ENCODE peak calls at places on chromosome 20, in four cellular contexts. One of them, this sample, is unnamed.

GRCh38 chr20:61531553-61532345 is 279.7 kb downstream of the CDH4 start:
- DNase-seq in IMR-90: peak; percentile 46
- DNase-seq in H1: no peak
- DNase-seq in mesendoderm: no peak
- DNase-seq in this sample: no peak

GRCh38 chr20:25040438-25040831 is 17.5 kb downstream of the ACSS1 start:
- DNase-seq in IMR-90: peak; percentile 78
- DNase-seq in H1: no peak
- DNase-seq in mesendoderm: no peak
- DNase-seq in this sample: no peak

GRCh38 chr20:9220874-9221547 is 152.1 kb downstream of the PLCB4 start:
- DNase-seq in IMR-90: peak; percentile 84
- DNase-seq in H1: no peak
- DNase-seq in mesendoderm: peak; percentile 47
- DNase-seq in this sample: no peak

GRCh38 chr20:25324412-25324811 is 66.2 kb downstream of the ABHD12 start:
- DNase-seq in IMR-90: no peak
- DNase-seq in H1: no peak
- DNase-seq in mesendoderm: no peak
- DNase-seq in this sample: peak; percentile 20

GRCh38 chr20:50745634-50746137 is 14.3 kb downstream of the PARD6B start:
- DNase-seq in IMR-90: no peak
- DNase-seq in H1: no peak
- DNase-seq in mesendoderm: no peak
- DNase-seq in this sample: no peak

GRCh38 chr20:13717631-13718044 is 67.1 kb downstream of the ESF1 start:
- DNase-seq in IMR-90: no peak
- DNase-seq in H1: no peak
- DNase-seq in mesendoderm: no peak
- DNase-seq in this sample: no peak

GRCh38 chr20:25508083-25508770 is 77.1 kb downstream of the NINL start:
- DNase-seq in IMR-90: peak; percentile 85
- DNase-seq in H1: no peak
- DNase-seq in mesendoderm: no peak
- DNase-seq in this sample: no peak

GRCh38 chr20:6708010-6708409 is 59.5 kb upstream of the BMP2 start:
- DNase-seq in IMR-90: peak; percentile 84
- DNase-seq in H1: no peak
- DNase-seq in mesendoderm: peak; percentile 86
- DNase-seq in this sample: no peak

GRCh38 chr20:56893206-56893605 is 264.1 kb downstream of the TFAP2C start:
- DNase-seq in IMR-90: no peak
- DNase-seq in H1: no peak
- DNase-seq in mesendoderm: peak; percentile 57
- DNase-seq in this sample: peak; percentile 81

GRCh38 chr20:1879369-1879768 is 15.8 kb upstream of the SIRPA start:
- DNase-seq in IMR-90: no peak
- DNase-seq in H1: no peak
- DNase-seq in mesendoderm: no peak
- DNase-seq in this sample: no peak

GRCh38 chr20:13256606-13257005 is 35.5 kb downstream of the ISM1 start:
- DNase-seq in IMR-90: no peak
- DNase-seq in H1: no peak
- DNase-seq in mesendoderm: no peak
- DNase-seq in this sample: no peak

GRCh38 chr20:32034581-32035397 is 17.3 kb upstream of the HCK start:
- DNase-seq in IMR-90: no peak
- DNase-seq in H1: no peak
- DNase-seq in mesendoderm: no peak
- DNase-seq in this sample: no peak

GRCh38 chr20:50982372-50982771 is 23.8 kb downstream of the MOCS3 start:
- DNase-seq in IMR-90: peak; percentile 68
- DNase-seq in H1: no peak
- DNase-seq in mesendoderm: no peak
- DNase-seq in this sample: no peak

GRCh38 chr20:17226410-17227198 is at the start of gene PCSK2:
- DNase-seq in IMR-90: peak; percentile 57
- DNase-seq in H1: peak; percentile 60
- DNase-seq in mesendoderm: peak; percentile 95
- DNase-seq in this sample: peak; percentile 91

GRCh38 chr20:53052380-53052779 is 80.2 kb downstream of the TSHZ2 start:
- DNase-seq in IMR-90: no peak
- DNase-seq in H1: no peak
- DNase-seq in mesendoderm: no peak
- DNase-seq in this sample: no peak

GRCh38 chr20:14337400-14338171 is at the start of gene FLRT3:
- DNase-seq in IMR-90: peak; percentile 96
- DNase-seq in H1: peak; percentile 69
- DNase-seq in mesendoderm: peak; percentile 98
- DNase-seq in this sample: peak; percentile 88

GRCh38 chr20:58435237-58435636 is 46.2 kb downstream of the VAPB start:
- DNase-seq in IMR-90: no peak
- DNase-seq in H1: no peak
- DNase-seq in mesendoderm: no peak
- DNase-seq in this sample: no peak

GRCh38 chr20:58099956-58100730 is 128.3 kb downstream of the ANKRD60 start:
- DNase-seq in IMR-90: no peak
- DNase-seq in H1: no peak
- DNase-seq in mesendoderm: no peak
- DNase-seq in this sample: no peak

GRCh38 chr20:53434662-53435061 is 159.0 kb downstream of the ZNF217 start:
- DNase-seq in IMR-90: no peak
- DNase-seq in H1: no peak
- DNase-seq in mesendoderm: no peak
- DNase-seq in this sample: no peak

GRCh38 chr20:42018979-42019378 is 400.8 kb upstream of the CHD6 start:
- DNase-seq in IMR-90: no peak
- DNase-seq in H1: no peak
- DNase-seq in mesendoderm: peak; percentile 60
- DNase-seq in this sample: peak; percentile 39

GRCh38 chr20:24098886-24099285 is 110.3 kb upstream of the GGTLC1 start:
- DNase-seq in IMR-90: peak; percentile 17
- DNase-seq in H1: no peak
- DNase-seq in mesendoderm: no peak
- DNase-seq in this sample: no peak

GRCh38 chr20:31670371-31671228 is 32.9 kb downstream of the COX4I2 start:
- DNase-seq in IMR-90: peak; percentile 75
- DNase-seq in H1: no peak
- DNase-seq in mesendoderm: peak; percentile 38
- DNase-seq in this sample: no peak

GRCh38 chr20:909641-910040 is 6.5 kb downstream of the ANGPT4 start:
- DNase-seq in IMR-90: no peak
- DNase-seq in H1: no peak
- DNase-seq in mesendoderm: no peak
- DNase-seq in this sample: no peak

GRCh38 chr20:43755851-43756250 is 29.0 kb upstream of the GTSF1L start:
- DNase-seq in IMR-90: peak; percentile 74
- DNase-seq in H1: no peak
- DNase-seq in mesendoderm: no peak
- DNase-seq in this sample: no peak

GRCh38 chr20:12598894-12599293 is 409.9 kb upstream of the SPTLC3 start:
- DNase-seq in IMR-90: no peak
- DNase-seq in H1: no peak
- DNase-seq in mesendoderm: no peak
- DNase-seq in this sample: no peak

GRCh38 chr20:23606652-23607049 is 934 bp upstream of the CST9 start:
- DNase-seq in IMR-90: peak; percentile 64
- DNase-seq in H1: peak; percentile 73
- DNase-seq in mesendoderm: peak; percentile 89
- DNase-seq in this sample: peak; percentile 92

GRCh38 chr20:13432126-13432525 is 206.6 kb downstream of the TASP1 start:
- DNase-seq in IMR-90: no peak
- DNase-seq in H1: no peak
- DNase-seq in mesendoderm: no peak
- DNase-seq in this sample: no peak

GRCh38 chr20:32480361-32481199 is 104.6 kb downstream of the NOL4L start:
- DNase-seq in IMR-90: peak; percentile 44
- DNase-seq in H1: no peak
- DNase-seq in mesendoderm: no peak
- DNase-seq in this sample: peak; percentile 26

GRCh38 chr20:36126836-36127529 is 27.6 kb upstream of the EPB41L1 start:
- DNase-seq in IMR-90: no peak
- DNase-seq in H1: no peak
- DNase-seq in mesendoderm: peak; percentile 79
- DNase-seq in this sample: no peak

GRCh38 chr20:11676618-11677289 is 240.9 kb upstream of the BTBD3 start:
- DNase-seq in IMR-90: peak; percentile 42
- DNase-seq in H1: no peak
- DNase-seq in mesendoderm: peak; percentile 70
- DNase-seq in this sample: peak; percentile 71

GRCh38 chr20:41616228-41616627 is 1.9 kb downstream of the CHD6 start:
- DNase-seq in IMR-90: peak; percentile 19
- DNase-seq in H1: no peak
- DNase-seq in mesendoderm: no peak
- DNase-seq in this sample: no peak

GRCh38 chr20:31927758-31928157 is 24.1 kb downstream of the PDRG1 start:
- DNase-seq in IMR-90: no peak
- DNase-seq in H1: no peak
- DNase-seq in mesendoderm: no peak
- DNase-seq in this sample: no peak

GRCh38 chr20:34628026-34628425 is 48.9 kb downstream of the PIGU start:
- DNase-seq in IMR-90: peak; percentile 7
- DNase-seq in H1: no peak
- DNase-seq in mesendoderm: no peak
- DNase-seq in this sample: no peak

GRCh38 chr20:45951474-45951873 is 17.0 kb downstream of the PCIF1 start:
- DNase-seq in IMR-90: no peak
- DNase-seq in H1: no peak
- DNase-seq in mesendoderm: no peak
- DNase-seq in this sample: no peak

GRCh38 chr20:62774076-62774714 is 22.1 kb upstream of the MRGBP start:
- DNase-seq in IMR-90: no peak
- DNase-seq in H1: no peak
- DNase-seq in mesendoderm: no peak
- DNase-seq in this sample: no peak

GRCh38 chr20:571754-572331 is 28.3 kb upstream of the CSNK2A1 start:
- DNase-seq in IMR-90: no peak
- DNase-seq in H1: no peak
- DNase-seq in mesendoderm: peak; percentile 85
- DNase-seq in this sample: peak; percentile 61

GRCh38 chr20:57298457-57298856 is 31.1 kb upstream of the SPO11 start:
- DNase-seq in IMR-90: no peak
- DNase-seq in H1: no peak
- DNase-seq in mesendoderm: no peak
- DNase-seq in this sample: no peak

GRCh38 chr20:61030130-61030529 is 221.9 kb upstream of the CDH4 start:
- DNase-seq in IMR-90: no peak
- DNase-seq in H1: no peak
- DNase-seq in mesendoderm: no peak
- DNase-seq in this sample: no peak

GRCh38 chr20:51342510-51343236 is 199.8 kb downstream of the NFATC2 start:
- DNase-seq in IMR-90: no peak
- DNase-seq in H1: no peak
- DNase-seq in mesendoderm: no peak
- DNase-seq in this sample: no peak

GRCh38 chr20:22473293-22473692 is 111.1 kb downstream of the FOXA2 start:
- DNase-seq in IMR-90: no peak
- DNase-seq in H1: no peak
- DNase-seq in mesendoderm: peak; percentile 35
- DNase-seq in this sample: no peak

GRCh38 chr20:22471156-22471836 is 113.1 kb downstream of the FOXA2 start:
- DNase-seq in IMR-90: no peak
- DNase-seq in H1: no peak
- DNase-seq in mesendoderm: no peak
- DNase-seq in this sample: no peak

GRCh38 chr20:22474215-22474614 is 110.2 kb downstream of the FOXA2 start:
- DNase-seq in IMR-90: no peak
- DNase-seq in H1: no peak
- DNase-seq in mesendoderm: no peak
- DNase-seq in this sample: no peak

GRCh38 chr20:22472386-22472785 is 112.0 kb downstream of the FOXA2 start:
- DNase-seq in IMR-90: no peak
- DNase-seq in H1: no peak
- DNase-seq in mesendoderm: peak; percentile 35
- DNase-seq in this sample: peak; percentile 58

DNA sequence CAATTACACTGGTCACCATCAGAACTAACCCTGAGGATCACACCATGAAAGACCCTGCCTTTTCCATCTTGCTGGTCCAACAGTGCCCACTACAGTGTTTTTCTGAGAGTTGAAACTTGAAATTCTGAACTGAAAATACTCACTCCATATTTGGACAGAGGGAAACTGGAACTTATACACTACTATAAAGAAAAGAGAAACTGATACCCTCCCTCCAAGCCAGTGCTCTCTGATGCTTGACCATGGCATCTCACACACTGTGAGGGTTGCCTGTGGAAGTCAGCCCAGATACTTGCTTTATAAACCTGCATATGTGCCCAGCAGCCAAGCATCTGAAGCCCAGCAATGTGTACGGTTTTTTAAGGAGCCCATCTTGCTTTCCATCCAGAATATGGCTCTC is 108.7 kb downstream of the FOXA2 start:
- DNase-seq in IMR-90: no peak
- DNase-seq in H1: no peak
- DNase-seq in mesendoderm: no peak
- DNase-seq in this sample: no peak
- H2BK15ac ChIP-seq in IMR-90: no peak overlapping the region
- H2BK15ac ChIP-seq in H1: no peak overlapping the region
- H2BK15ac ChIP-seq in mesendoderm: no peak overlapping the region
- H2BK15ac ChIP-seq in this sample: no peak overlapping the region

GRCh38 chr20:63850689-63851547 is 10.4 kb upstream of the ABHD16B start:
- DNase-seq in IMR-90: no peak
- DNase-seq in H1: no peak
- DNase-seq in mesendoderm: no peak
- DNase-seq in this sample: no peak
- H4K5ac ChIP-seq in IMR-90: no peak overlapping the region
- H4K5ac ChIP-seq in H1: no peak overlapping the region
- H4K5ac ChIP-seq in mesendoderm: no peak overlapping the region
- H4K5ac ChIP-seq in this sample: no peak overlapping the region

GRCh38 chr20:10652660-10653191 is 21.1 kb downstream of the JAG1 start:
- DNase-seq in IMR-90: peak; percentile 17
- DNase-seq in H1: no peak
- DNase-seq in mesendoderm: no peak
- DNase-seq in this sample: no peak
- H2BK15ac ChIP-seq in IMR-90: peak overlapping the region; percentile 35
- H2BK15ac ChIP-seq in H1: no peak overlapping the region
- H2BK15ac ChIP-seq in mesendoderm: no peak overlapping the region
- H2BK15ac ChIP-seq in this sample: no peak overlapping the region

DNA sequence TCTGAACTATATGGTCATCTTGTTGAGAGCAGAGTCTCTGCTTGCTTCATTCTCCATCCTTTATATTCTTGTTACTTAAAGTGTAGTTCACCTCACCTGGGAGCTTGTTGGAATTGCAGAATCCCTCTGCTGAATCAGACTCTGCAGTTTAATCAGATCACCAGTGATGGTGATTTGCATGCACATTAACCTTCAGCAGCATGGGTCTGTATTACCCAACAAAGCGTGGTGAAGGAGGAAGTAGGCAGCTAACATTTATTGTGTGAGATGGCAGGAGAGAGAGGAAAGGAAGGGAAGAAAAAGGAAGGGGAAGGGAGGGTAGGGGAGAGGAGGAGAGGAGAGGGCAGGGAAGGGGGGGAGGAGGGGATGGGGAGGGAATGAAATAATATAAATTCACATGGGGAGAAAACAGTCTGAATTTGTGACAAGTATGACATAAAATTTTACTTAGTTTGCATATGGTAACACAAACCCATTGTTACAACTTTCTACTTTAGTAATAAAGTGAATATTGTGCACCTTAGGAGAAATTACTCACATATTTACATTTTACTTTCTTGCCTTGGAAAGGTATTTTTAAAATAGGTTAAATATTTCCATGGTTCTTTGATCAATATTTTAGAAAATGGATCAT is 740.7 kb downstream of the DHX35 start:
- DNase-seq in IMR-90: no peak
- DNase-seq in H1: no peak
- DNase-seq in mesendoderm: no peak
- DNase-seq in this sample: no peak
- H4K5ac ChIP-seq in IMR-90: no peak overlapping the region
- H4K5ac ChIP-seq in H1: no peak overlapping the region
- H4K5ac ChIP-seq in mesendoderm: no peak overlapping the region
- H4K5ac ChIP-seq in this sample: no peak overlapping the region

This sample was measured in H9.